ENCODE peak calls at places on chromosomes 6 and 20, in six cellular contexts. One of them, this sample, is unnamed.

GRCh38 chr6:55836481-55836880 is 38.9 kb downstream of the BMP5 start:
- DNase-seq in lung: no peak
- DNase-seq in A549: no peak
- DNase-seq in psoas muscle: no peak
- DNase-seq in tibial artery: no peak
- DNase-seq in endodermal cell: no peak
- DNase-seq in this sample: no peak

GRCh38 chr6:12957321-12958051 is 240.9 kb downstream of the PHACTR1 start:
- DNase-seq in lung: peak
- DNase-seq in A549: peak
- DNase-seq in psoas muscle: peak
- DNase-seq in tibial artery: peak
- DNase-seq in endodermal cell: peak
- DNase-seq in this sample: peak

GRCh38 chr6:37202788-37203491 is 33.0 kb downstream of the PIM1 start:
- DNase-seq in lung: no peak
- DNase-seq in A549: no peak
- DNase-seq in psoas muscle: no peak
- DNase-seq in tibial artery: no peak
- DNase-seq in endodermal cell: peak
- DNase-seq in this sample: no peak

GRCh38 chr6:166999845-167000253 is 652 bp downstream of the CEP43 start:
- DNase-seq in lung: no peak
- DNase-seq in A549: no peak
- DNase-seq in psoas muscle: no peak
- DNase-seq in tibial artery: peak
- DNase-seq in endodermal cell: no peak
- DNase-seq in this sample: no peak

GRCh38 chr6:95227301-95227700 is 350.0 kb upstream of the MANEA start:
- DNase-seq in lung: no peak
- DNase-seq in A549: no peak
- DNase-seq in psoas muscle: no peak
- DNase-seq in tibial artery: no peak
- DNase-seq in endodermal cell: no peak
- DNase-seq in this sample: no peak

GRCh38 chr6:127341471-127342202 is 1.8 kb downstream of the ECHDC1 start:
- DNase-seq in lung: no peak
- DNase-seq in A549: no peak
- DNase-seq in psoas muscle: no peak
- DNase-seq in tibial artery: no peak
- DNase-seq in endodermal cell: no peak
- DNase-seq in this sample: no peak

GRCh38 chr20:371755-372542 is 8.6 kb upstream of the TRIB3 start:
- DNase-seq in lung: peak
- DNase-seq in A549: peak
- DNase-seq in psoas muscle: peak
- DNase-seq in tibial artery: peak
- DNase-seq in endodermal cell: no peak
- DNase-seq in this sample: peak

GRCh38 chr6:124078169-124078568 is 274.5 kb downstream of the NKAIN2 start:
- DNase-seq in lung: no peak
- DNase-seq in A549: no peak
- DNase-seq in psoas muscle: no peak
- DNase-seq in tibial artery: no peak
- DNase-seq in endodermal cell: no peak
- DNase-seq in this sample: no peak

GRCh38 chr6:159966339-159966738 is 2.5 kb upstream of the IGF2R start:
- DNase-seq in lung: no peak
- DNase-seq in A549: no peak
- DNase-seq in psoas muscle: no peak
- DNase-seq in tibial artery: no peak
- DNase-seq in endodermal cell: no peak
- DNase-seq in this sample: no peak

GRCh38 chr20:35171753-35172433 is at the start of gene PROCR:
- DNase-seq in lung: peak
- DNase-seq in A549: peak
- DNase-seq in psoas muscle: peak
- DNase-seq in tibial artery: peak
- DNase-seq in endodermal cell: peak
- DNase-seq in this sample: peak

GRCh38 chr20:10300582-10301108 is 82.0 kb downstream of the SNAP25 start:
- DNase-seq in lung: no peak
- DNase-seq in A549: no peak
- DNase-seq in psoas muscle: no peak
- DNase-seq in tibial artery: no peak
- DNase-seq in endodermal cell: no peak
- DNase-seq in this sample: no peak

GRCh38 chr20:24783631-24784492 is 165.2 kb upstream of the CST7 start:
- DNase-seq in lung: no peak
- DNase-seq in A549: no peak
- DNase-seq in psoas muscle: no peak
- DNase-seq in tibial artery: no peak
- DNase-seq in endodermal cell: peak
- DNase-seq in this sample: no peak

GRCh38 chr6:17086469-17086868 is 15.4 kb upstream of the STMND1 start:
- DNase-seq in lung: peak
- DNase-seq in A549: peak
- DNase-seq in psoas muscle: no peak
- DNase-seq in tibial artery: peak
- DNase-seq in endodermal cell: peak
- DNase-seq in this sample: peak

GRCh38 chr6:118581489-118581959 is 33.4 kb downstream of the PLN start:
- DNase-seq in lung: no peak
- DNase-seq in A549: no peak
- DNase-seq in psoas muscle: no peak
- DNase-seq in tibial artery: peak
- DNase-seq in endodermal cell: no peak
- DNase-seq in this sample: peak

GRCh38 chr6:134117409-134117808 is 65.0 kb upstream of the SLC2A12 start:
- DNase-seq in lung: no peak
- DNase-seq in A549: no peak
- DNase-seq in psoas muscle: no peak
- DNase-seq in tibial artery: no peak
- DNase-seq in endodermal cell: no peak
- DNase-seq in this sample: no peak

GRCh38 chr20:13338999-13339411 is 117.9 kb downstream of the ISM1 start:
- DNase-seq in lung: no peak
- DNase-seq in A549: peak
- DNase-seq in psoas muscle: no peak
- DNase-seq in tibial artery: no peak
- DNase-seq in endodermal cell: no peak
- DNase-seq in this sample: no peak

GRCh38 chr20:63567132-63567381 is 7.0 kb downstream of the HELZ2 start:
- DNase-seq in lung: no peak
- DNase-seq in A549: no peak
- DNase-seq in psoas muscle: no peak
- DNase-seq in tibial artery: no peak
- DNase-seq in endodermal cell: no peak
- DNase-seq in this sample: no peak

GRCh38 chr6:123039431-123039830 is 43.4 kb downstream of the CLVS2 start:
- DNase-seq in lung: no peak
- DNase-seq in A549: no peak
- DNase-seq in psoas muscle: no peak
- DNase-seq in tibial artery: no peak
- DNase-seq in endodermal cell: no peak
- DNase-seq in this sample: no peak

GRCh38 chr6:107237992-107238660 is 122.8 kb upstream of the BEND3 start:
- DNase-seq in lung: no peak
- DNase-seq in A549: no peak
- DNase-seq in psoas muscle: no peak
- DNase-seq in tibial artery: no peak
- DNase-seq in endodermal cell: no peak
- DNase-seq in this sample: peak

GRCh38 chr6:52053038-52053704 is 34.2 kb downstream of the PKHD1 start:
- DNase-seq in lung: no peak
- DNase-seq in A549: no peak
- DNase-seq in psoas muscle: no peak
- DNase-seq in tibial artery: no peak
- DNase-seq in endodermal cell: no peak
- DNase-seq in this sample: no peak

GRCh38 chr6:119917186-119917585 is 567.6 kb upstream of the MAN1A1 start:
- DNase-seq in lung: no peak
- DNase-seq in A549: no peak
- DNase-seq in psoas muscle: no peak
- DNase-seq in tibial artery: no peak
- DNase-seq in endodermal cell: no peak
- DNase-seq in this sample: no peak
- TF ChIP-seq CTCF in lung: no peak
- TF ChIP-seq CTCF in A549: no peak
- TF ChIP-seq CTCF in psoas muscle: no peak
- TF ChIP-seq CTCF in tibial artery: no peak
- TF ChIP-seq CTCF in endodermal cell: no peak
- TF ChIP-seq CTCF in this sample: no peak

GRCh38 chr6:712805-713204 is 19.9 kb upstream of the EXOC2 start:
- DNase-seq in lung: no peak
- DNase-seq in A549: no peak
- DNase-seq in psoas muscle: no peak
- DNase-seq in tibial artery: no peak
- DNase-seq in endodermal cell: no peak
- DNase-seq in this sample: no peak

GRCh38 chr6:713351-713750 is 20.4 kb upstream of the EXOC2 start:
- DNase-seq in lung: no peak
- DNase-seq in A549: no peak
- DNase-seq in psoas muscle: no peak
- DNase-seq in tibial artery: no peak
- DNase-seq in endodermal cell: no peak
- DNase-seq in this sample: no peak

GRCh38 chr6:711925-712324 is 19.0 kb upstream of the EXOC2 start:
- DNase-seq in lung: no peak
- DNase-seq in A549: no peak
- DNase-seq in psoas muscle: no peak
- DNase-seq in tibial artery: no peak
- DNase-seq in endodermal cell: no peak
- DNase-seq in this sample: no peak

GRCh38 chr6:709471-710056 is 16.6 kb upstream of the EXOC2 start:
- DNase-seq in lung: no peak
- DNase-seq in A549: no peak
- DNase-seq in psoas muscle: no peak
- DNase-seq in tibial artery: no peak
- DNase-seq in endodermal cell: no peak
- DNase-seq in this sample: no peak

DNA sequence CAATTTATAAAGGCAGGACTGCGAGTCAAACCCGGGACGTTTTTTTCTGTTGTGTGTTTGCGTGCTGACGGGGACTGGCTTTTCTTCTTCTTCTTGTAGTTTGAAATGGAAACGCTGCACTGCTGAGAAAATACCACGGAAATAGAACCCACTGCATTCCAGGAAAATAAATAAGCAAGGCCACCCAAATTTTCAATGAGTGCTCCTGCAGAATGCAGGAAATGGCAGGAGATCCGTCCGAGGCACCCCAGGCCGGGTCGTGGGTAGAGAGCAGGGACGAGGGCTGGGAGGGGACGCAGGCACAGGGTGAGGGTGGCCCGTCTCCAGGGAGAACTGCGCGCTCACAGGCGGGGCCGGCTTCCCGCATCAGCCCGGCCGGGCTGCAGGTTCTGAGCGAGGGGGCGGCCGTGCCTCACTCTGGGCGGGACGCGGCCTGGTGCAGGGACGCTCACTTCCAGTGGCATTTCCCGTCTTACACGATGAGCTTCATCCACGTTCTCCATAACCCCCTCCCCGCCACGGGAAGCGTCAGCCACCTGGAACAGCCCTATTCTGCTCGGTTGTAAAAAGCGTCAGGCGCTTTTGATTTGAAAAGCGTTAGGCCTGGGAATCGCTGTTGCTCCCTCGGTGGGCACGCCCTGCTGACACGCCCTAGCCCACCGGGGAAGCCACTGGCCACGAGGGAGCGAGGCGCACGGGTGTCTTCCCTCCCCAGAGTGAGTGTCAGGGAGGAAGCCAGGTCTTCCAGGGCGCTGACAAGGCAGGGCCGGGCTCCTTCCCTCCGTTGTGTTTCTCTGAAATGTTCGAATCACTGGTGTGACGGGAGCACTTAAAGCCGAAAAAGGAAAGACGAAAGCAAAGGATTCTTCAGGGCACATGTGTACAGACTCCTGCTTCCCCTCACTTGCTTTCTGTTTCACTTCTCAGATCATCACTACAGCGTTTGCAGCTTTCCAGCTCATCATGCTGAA is 17.9 kb upstream of the EXOC2 start:
- DNase-seq in lung: peak
- DNase-seq in A549: peak
- DNase-seq in psoas muscle: peak
- DNase-seq in tibial artery: peak
- DNase-seq in endodermal cell: peak
- DNase-seq in this sample: peak
- H3K27ac ChIP-seq in lung: peak
- H3K27ac ChIP-seq in A549: peak
- H3K27ac ChIP-seq in psoas muscle: peak
- H3K27ac ChIP-seq in tibial artery: peak
- H3K27ac ChIP-seq in endodermal cell: no peak
- H3K27ac ChIP-seq in this sample: peak

DNA sequence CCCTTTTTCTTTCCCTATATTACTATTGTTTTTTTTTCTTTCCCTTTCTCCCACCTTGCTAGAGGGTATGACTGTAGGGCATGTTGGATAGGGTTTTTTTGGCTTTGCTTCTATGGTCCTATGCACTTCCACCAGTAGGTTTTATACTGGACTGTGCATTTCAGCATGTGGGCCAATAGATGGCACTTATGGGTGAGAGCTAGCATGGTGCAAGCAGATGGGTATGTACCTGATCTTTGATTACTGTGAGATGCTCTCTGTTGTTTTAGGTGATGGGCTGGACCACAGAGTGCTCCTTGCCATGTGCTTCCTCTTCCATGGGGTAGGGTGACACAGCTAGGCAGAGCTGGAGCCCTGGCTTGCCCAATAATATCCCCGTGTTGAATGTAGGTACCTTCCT is 128.5 kb upstream of the CHD6 start:
- DNase-seq in lung: no peak
- DNase-seq in A549: no peak
- DNase-seq in psoas muscle: no peak
- DNase-seq in tibial artery: no peak
- DNase-seq in endodermal cell: no peak
- DNase-seq in this sample: no peak
- TF ChIP-seq CTCF in lung: no peak
- TF ChIP-seq CTCF in A549: no peak
- TF ChIP-seq CTCF in psoas muscle: no peak
- TF ChIP-seq CTCF in tibial artery: no peak
- TF ChIP-seq CTCF in endodermal cell: peak
- TF ChIP-seq CTCF in this sample: no peak

GRCh38 chr6:150627601-150628012 is 27.9 kb downstream of the PLEKHG1 start:
- DNase-seq in lung: no peak
- DNase-seq in A549: no peak
- DNase-seq in psoas muscle: no peak
- DNase-seq in tibial artery: no peak
- DNase-seq in endodermal cell: no peak
- DNase-seq in this sample: no peak

GRCh38 chr6:150627154-150627553 is 27.5 kb downstream of the PLEKHG1 start:
- DNase-seq in lung: no peak
- DNase-seq in A549: no peak
- DNase-seq in psoas muscle: no peak
- DNase-seq in tibial artery: no peak
- DNase-seq in endodermal cell: no peak
- DNase-seq in this sample: no peak

GRCh38 chr6:150625927-150626326 is 26.2 kb downstream of the PLEKHG1 start:
- DNase-seq in lung: no peak
- DNase-seq in A549: no peak
- DNase-seq in psoas muscle: no peak
- DNase-seq in tibial artery: no peak
- DNase-seq in endodermal cell: no peak
- DNase-seq in this sample: no peak

GRCh38 chr6:150631283-150631981 is 31.7 kb downstream of the PLEKHG1 start:
- DNase-seq in lung: no peak
- DNase-seq in A549: no peak
- DNase-seq in psoas muscle: no peak
- DNase-seq in tibial artery: no peak
- DNase-seq in endodermal cell: no peak
- DNase-seq in this sample: no peak

GRCh38 chr6:150628908-150629307 is 29.2 kb downstream of the PLEKHG1 start:
- DNase-seq in lung: no peak
- DNase-seq in A549: no peak
- DNase-seq in psoas muscle: no peak
- DNase-seq in tibial artery: no peak
- DNase-seq in endodermal cell: no peak
- DNase-seq in this sample: no peak
- H3K27ac ChIP-seq in lung: no peak
- H3K27ac ChIP-seq in A549: no peak
- H3K27ac ChIP-seq in psoas muscle: no peak
- H3K27ac ChIP-seq in tibial artery: no peak
- H3K27ac ChIP-seq in endodermal cell: no peak
- H3K27ac ChIP-seq in this sample: no peak